ENCODE peak calls at places on chromosomes 3 and 15, in seven cellular contexts. S is pancreas; B is GM13977; U is omental fat pad; H is CD8-positive, alpha-beta T cell; K is neural progenitor cell; O is nephron progenitor cell. X is an unnamed sample.

GRCh38 chr15:28892789-28893610 is 7.2 kb downstream of the APBA2 start:
- DNase-seq in S (no peak), B (no peak), U (no peak), H (no peak), K (no peak), O (no peak), X (no peak)

GRCh38 chr15:73338058-73338457 is 30.7 kb downstream of the HCN4 start:
- DNase-seq in S (no peak), B (no peak), U (no peak), H (no peak), K (no peak), O (no peak), X (no peak)

GRCh38 chr3:44414517-44415090 is 62.9 kb downstream of the ZNF445 start:
- DNase-seq in S (no peak), B (no peak), U (no peak), H (no peak), K (no peak), O (no peak), X (no peak)

GRCh38 chr15:91047545-91048199 is 25.3 kb upstream of the VPS33B start:
- DNase-seq in S (no peak), B (no peak), U (no peak), H (no peak), K (no peak), O (no peak), X (no peak)

GRCh38 chr15:82298520-82298919 is 35.9 kb downstream of the SAXO2 start:
- DNase-seq in S (no peak), B (no peak), U (no peak), H (peak; percentile 72), K (no peak), O (no peak), X (no peak)

GRCh38 chr3:108171095-108171494 is 51.1 kb downstream of the IFT57 start:
- DNase-seq in S (no peak), B (no peak), U (no peak), H (no peak), K (no peak), O (no peak), X (no peak)

GRCh38 chr3:104628185-104628789 is 738.4 kb upstream of the ALCAM start:
- DNase-seq in S (no peak), B (peak; percentile 12), U (no peak), H (no peak), K (peak; percentile 68), O (no peak), X (no peak)

GRCh38 chr3:179681492-179682263 is 28.8 kb downstream of the USP13 start:
- DNase-seq in S (no peak), B (no peak), U (no peak), H (no peak), K (no peak), O (no peak), X (no peak)

GRCh38 chr3:134009345-134010000 is 20.3 kb downstream of the SLCO2A1 start:
- DNase-seq in S (no peak), B (no peak), U (no peak), H (no peak), K (no peak), O (no peak), X (no peak)

GRCh38 chr3:41200669-41201021 is 1.3 kb downstream of the CTNNB1 start:
- DNase-seq in S (no peak), B (peak; percentile 18), U (no peak), H (peak; percentile 31), K (peak; percentile 53), O (peak; percentile 22), X (no peak)

GRCh38 chr3:84444726-84445521 is 513.9 kb upstream of the CADM2 start:
- DNase-seq in S (no peak), B (no peak), U (no peak), H (no peak), K (no peak), O (no peak), X (no peak)

DNA sequence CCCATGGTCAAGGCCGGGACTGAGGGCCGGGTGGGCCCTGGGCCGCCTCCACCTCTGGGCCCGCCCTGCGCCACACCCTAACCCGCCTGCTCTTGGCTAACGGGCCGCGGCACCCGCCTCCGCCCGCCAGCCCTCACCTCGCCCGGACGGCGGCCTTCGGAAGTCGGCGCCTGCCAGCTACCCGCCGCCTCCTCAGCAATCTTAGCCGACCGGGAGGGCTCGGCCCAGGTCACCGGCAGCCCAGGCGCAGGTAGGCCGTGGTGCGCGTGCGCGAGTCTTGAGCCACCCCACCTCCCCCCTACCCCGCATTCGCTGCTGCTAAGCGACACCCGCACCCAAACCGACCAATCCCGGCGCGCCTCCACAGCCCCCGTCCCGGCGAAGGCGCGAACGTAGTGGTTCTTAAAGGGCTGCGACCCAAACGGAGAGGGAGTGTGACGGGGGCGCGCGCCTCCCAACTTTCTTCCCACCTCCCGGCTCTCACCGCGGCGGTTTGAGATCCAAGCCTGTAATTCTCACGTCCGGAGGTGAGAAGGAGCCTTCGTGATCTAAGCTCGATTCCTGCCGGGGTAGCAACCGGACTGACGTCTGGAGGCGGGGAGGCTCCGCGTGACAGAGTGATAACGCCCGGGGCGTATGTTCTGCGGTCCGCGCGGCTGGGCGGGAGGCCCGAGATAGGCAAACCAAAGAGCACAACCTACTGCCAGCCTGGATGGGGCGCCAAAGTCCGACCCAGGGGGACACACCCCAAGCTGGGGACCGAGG is at the start of gene SEC22C:
- DNase-seq in S (peak; percentile 97), B (peak; percentile 98), U (peak; percentile 74), H (peak; percentile 94), K (peak; percentile 98), O (peak; percentile 98), X (peak; percentile 92)
- TF ChIP-seq CTCF in S (no peak), B (peak; percentile 49), U (no peak), H (peak; percentile 32), K (peak; percentile 39), O (no peak), X (no peak)

DNA sequence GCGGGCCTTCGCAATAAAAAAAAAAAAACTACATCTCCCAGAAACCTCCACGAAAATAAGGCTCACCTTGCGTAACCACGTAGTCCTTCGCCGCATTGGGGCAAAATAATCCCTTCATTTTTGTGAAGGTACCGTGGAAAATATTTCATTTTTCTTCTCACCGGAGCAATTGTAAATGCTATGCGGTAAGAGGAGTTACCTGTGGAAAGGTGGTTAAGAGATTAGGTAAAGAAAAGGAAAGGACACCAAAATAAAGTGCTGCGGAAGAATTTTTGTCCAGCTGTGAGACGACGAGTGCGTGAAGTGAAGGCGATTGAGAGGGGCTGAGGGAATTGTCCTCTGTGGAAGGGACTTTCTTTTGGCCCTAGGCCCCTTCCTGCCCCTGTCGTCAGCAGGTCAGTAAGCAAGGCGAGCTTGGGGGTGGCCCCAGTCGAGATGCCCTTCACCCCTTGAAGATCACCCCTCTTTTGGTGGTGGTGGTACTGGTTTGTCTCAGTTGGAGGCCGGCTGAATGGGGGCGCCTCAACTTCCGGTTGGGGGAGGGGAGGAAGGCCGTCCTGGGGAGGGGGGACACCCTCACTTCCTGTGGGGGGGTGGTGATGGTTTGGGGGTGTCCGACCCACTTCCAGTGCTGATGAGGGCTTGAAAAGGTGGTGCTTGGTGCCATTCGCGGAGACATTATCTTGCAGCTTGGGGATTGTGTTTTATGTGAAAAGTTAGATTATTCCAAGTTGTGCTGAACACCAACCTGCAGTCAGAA is at the start of gene HMG20A:
- DNase-seq in S (peak; percentile 71), B (peak; percentile 71), U (peak; percentile 26), H (peak; percentile 64), K (peak; percentile 83), O (peak; percentile 67), X (peak; percentile 49)
- TF ChIP-seq CTCF in S (no peak), B (no peak), U (no peak), H (no peak), K (no peak), O (no peak), X (no peak)

GRCh38 chr15:58773024-58773423 is 1.9 kb downstream of the MINDY2 start:
- DNase-seq in S (no peak), B (no peak), U (no peak), H (no peak), K (no peak), O (no peak), X (no peak)

GRCh38 chr15:58771621-58772235 is 626 bp downstream of the MINDY2 start:
- DNase-seq in S (peak; percentile 58), B (no peak), U (no peak), H (no peak), K (peak; percentile 72), O (peak; percentile 56), X (no peak)

GRCh38 chr15:58775402-58775801 is 4.3 kb downstream of the MINDY2 start:
- DNase-seq in S (no peak), B (no peak), U (no peak), H (no peak), K (no peak), O (no peak), X (no peak)

GRCh38 chr15:58770519-58770856 is 614 bp upstream of the MINDY2 start:
- DNase-seq in S (no peak), B (peak; percentile 70), U (no peak), H (no peak), K (no peak), O (no peak), X (no peak)

DNA sequence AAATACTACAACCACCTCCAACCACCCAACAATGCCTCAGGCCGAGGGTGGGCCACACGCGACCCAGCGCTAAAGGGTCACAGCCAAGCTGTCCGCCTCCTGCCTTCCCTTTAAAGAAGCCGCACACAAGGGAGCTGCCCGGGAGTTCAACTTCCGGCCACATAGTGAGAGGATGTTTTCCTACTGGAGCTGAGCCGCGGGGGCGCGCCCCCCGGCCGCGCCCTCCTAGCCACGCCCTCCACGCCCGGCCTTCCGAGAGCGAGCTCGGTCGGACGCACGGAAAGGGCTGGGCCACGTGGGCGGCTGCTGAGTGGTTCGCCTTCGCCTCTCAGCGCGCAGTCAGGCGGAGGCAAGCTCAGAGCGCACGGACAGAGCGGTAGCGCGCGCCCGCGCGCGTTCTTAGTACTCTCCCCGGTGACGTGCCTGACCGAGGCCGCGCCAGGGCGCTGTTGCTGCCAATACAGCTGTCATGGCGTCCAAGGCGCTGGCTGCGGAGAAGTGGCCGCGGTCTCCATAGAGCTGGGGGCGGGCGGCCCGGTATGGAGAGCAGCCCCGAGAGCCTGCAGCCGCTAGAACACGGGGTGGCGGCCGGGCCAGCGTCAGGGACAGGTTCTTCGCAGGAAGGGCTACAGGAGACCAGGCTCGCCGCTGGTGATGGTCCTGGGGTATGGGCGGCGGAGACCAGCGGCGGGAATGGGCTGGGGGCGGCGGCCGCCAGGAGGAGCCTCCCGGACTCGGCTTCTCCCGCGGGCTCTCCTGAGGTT is at the start of gene MINDY2:
- DNase-seq in S (peak; percentile 98), B (peak; percentile 96), U (peak; percentile 79), H (peak; percentile 94), K (peak; percentile 100), O (peak; percentile 96), X (peak; percentile 89)
- TF ChIP-seq CTCF in S (no peak), B (peak; percentile 49), U (no peak), H (no peak), K (peak; percentile 45), O (peak; percentile 17), X (no peak)

DNA sequence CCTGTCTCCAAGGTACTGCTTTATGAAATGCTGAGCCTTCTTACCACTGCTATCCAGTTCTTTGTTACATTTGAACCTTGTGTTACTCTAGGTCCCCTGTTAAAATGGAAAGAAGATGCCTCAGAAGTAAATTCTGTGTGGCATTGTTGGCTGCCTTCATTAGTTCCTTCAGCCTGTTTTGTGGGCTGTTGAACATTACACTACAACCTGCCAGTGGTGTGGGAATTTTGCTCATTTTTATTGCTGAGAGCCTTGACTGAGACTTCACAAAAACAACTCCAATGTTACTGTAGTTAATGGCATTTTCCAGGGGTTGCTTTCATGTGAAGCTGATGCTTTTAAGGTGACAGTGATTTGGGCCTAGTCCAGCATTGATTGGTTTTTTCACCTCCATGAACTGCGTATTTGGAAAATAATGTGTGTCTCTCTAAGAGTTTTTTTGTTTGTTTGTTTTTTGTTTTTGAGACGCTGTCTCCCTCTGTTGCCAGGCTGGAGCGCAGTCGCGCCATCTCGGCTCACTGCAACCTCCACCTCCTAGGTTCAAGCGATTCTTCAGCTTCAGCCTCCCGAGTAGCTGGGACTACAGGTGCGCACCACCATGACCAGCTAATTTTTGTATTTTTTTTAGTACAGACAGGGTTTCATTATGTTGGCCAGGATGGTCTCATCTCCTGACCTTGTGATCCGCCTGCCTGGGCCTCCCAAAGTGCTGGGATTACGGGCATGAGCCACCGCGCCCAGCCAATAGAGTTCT is 4.3 kb downstream of the MAPK6 start:
- DNase-seq in S (no peak), B (no peak), U (no peak), H (no peak), K (no peak), O (no peak), X (no peak)
- TF ChIP-seq CTCF in S (no peak), B (no peak), U (no peak), H (no peak), K (no peak), O (no peak), X (no peak)

X was measured in activated B cell treated with CpG ODN at 0.5 μM for 24 hours.